ENCODE peak calls at places on chromosomes 4 and X, in four cellular contexts. P, V, I and D are unnamed samples.

GRCh38 chr4:137967480-137968190 is 274.5 kb downstream of the SLC7A11 start:
- DNase-seq in P (no peak), I (no peak), V (no peak), D (no peak)

GRCh38 chrX:16695079-16695676 is 17.3 kb downstream of the CTPS2 start:
- DNase-seq in P (no peak), V (no peak), I (peak; percentile 32), D (peak; percentile 24)

GRCh38 chr4:141314627-141315026 is 93.9 kb downstream of the ZNF330 start:
- DNase-seq in V (no peak), P (no peak), I (no peak), D (no peak)

GRCh38 chrX:132480581-132481203 is 8.1 kb downstream of the MBNL3 start:
- DNase-seq in I (peak; percentile 36), P (peak; percentile 55), V (no peak), D (no peak)

GRCh38 chr4:76601791-76602190 is 166.8 kb downstream of the SHROOM3 start:
- DNase-seq in P (no peak), V (no peak), I (no peak), D (no peak)

GRCh38 chrX:108734426-108734825 is 1.9 kb downstream of the IRS4 start:
- DNase-seq in V (no peak), P (no peak), I (no peak), D (no peak)

GRCh38 chrX:124239911-124240310 is 92.5 kb upstream of the TEX13D start:
- DNase-seq in I (no peak), V (no peak), P (no peak), D (no peak)

GRCh38 chrX:151359931-151360871 is 36.8 kb upstream of the VMA21 start:
- DNase-seq in V (peak; percentile 0), I (no peak), P (peak; percentile 8), D (no peak)

GRCh38 chr4:155510771-155511170 is 134.0 kb upstream of the MAP9 start:
- DNase-seq in P (no peak), I (no peak), V (no peak), D (no peak)

GRCh38 chr4:2931765-2932560 is 31.2 kb downstream of the NOP14 start:
- DNase-seq in V (no peak), P (no peak), I (no peak), D (no peak)

GRCh38 chrX:47568656-47569295 is 7.8 kb downstream of the ARAF start:
- DNase-seq in V (no peak), I (no peak), P (no peak), D (no peak)

GRCh38 chr4:181254771-181255170 is 988.4 kb upstream of the TENM3 start:
- DNase-seq in I (no peak), V (no peak), P (no peak), D (no peak)

GRCh38 chr4:39022241-39022640 is 10.0 kb downstream of the TMEM156 start:
- DNase-seq in I (no peak), P (no peak), V (no peak), D (no peak)

GRCh38 chr4:48944252-48944651 is 37.7 kb upstream of the OCIAD2 start:
- DNase-seq in P (peak; percentile 21), V (no peak), I (no peak), D (no peak)

GRCh38 chrX:42946544-42947223 is 168.7 kb upstream of the PPP1R2C start:
- DNase-seq in P (no peak), I (no peak), V (no peak), D (no peak)

GRCh38 chr4:38967260-38968095 is 64.7 kb downstream of the TMEM156 start:
- DNase-seq in P (no peak), V (no peak), I (no peak), D (no peak)

GRCh38 chrX:102712216-102712966 is at the start of gene GPRASP2:
- DNase-seq in I (peak; percentile 12), V (no peak), P (no peak), D (no peak)

GRCh38 chrX:130902783-130903613 is at the start of gene ENOX2:
- DNase-seq in V (peak; percentile 96), P (peak; percentile 87), I (peak; percentile 92), D (peak; percentile 95)

GRCh38 chr4:75727073-75727472 is 2.7 kb downstream of the USO1 start:
- DNase-seq in P (no peak), I (no peak), V (no peak), D (no peak)

GRCh38 chr4:38154681-38155588 is 194.7 kb downstream of the PTTG2 start:
- DNase-seq in V (no peak), P (no peak), I (peak; percentile 73), D (no peak)

GRCh38 chrX:116379854-116380253 is 56.6 kb upstream of the SLC6A14 start:
- DNase-seq in V (no peak), I (no peak), P (no peak), D (no peak)

GRCh38 chr4:61662362-61662761 is 462.2 kb downstream of the ADGRL3 start:
- DNase-seq in V (no peak), P (no peak), I (no peak), D (no peak)

GRCh38 chrX:13147758-13148157 is 103.3 kb upstream of the FAM9C start:
- DNase-seq in V (no peak), P (no peak), I (no peak), D (no peak)

GRCh38 chr4:119026662-119027444 is 108.8 kb upstream of the MYOZ2 start:
- DNase-seq in V (no peak), P (no peak), I (no peak), D (no peak)

GRCh38 chr4:16890651-16891050 is 7.8 kb downstream of the LDB2 start:
- DNase-seq in V (no peak), P (no peak), I (no peak), D (no peak)

GRCh38 chr4:82500106-82500738 is 61.6 kb downstream of the TMEM150C start:
- DNase-seq in I (no peak), V (no peak), P (peak; percentile 93), D (no peak)

GRCh38 chr4:74608151-74608949 is 163.4 kb downstream of the AREG start:
- DNase-seq in P (no peak), I (no peak), V (no peak), D (no peak)

GRCh38 chr4:2417765-2418651 is at the start of gene ZFYVE28:
- DNase-seq in I (no peak), V (no peak), P (no peak), D (no peak)

GRCh38 chr4:89109841-89110540 is 1.3 kb upstream of the TIGD2 start:
- DNase-seq in P (no peak), I (no peak), V (no peak), D (no peak)

GRCh38 chr4:101031971-101032370 is 315.4 kb downstream of the PPP3CA start:
- DNase-seq in P (no peak), V (no peak), I (no peak), D (no peak)